ENCODE peak calls at places on chromosome 5, in five cellular contexts. J is cardiac septum; R is activated effector memory CD4-positive, alpha-beta T cell treated with Interleukin-2 at 50 U/mL for 16 hours; B is AG08396; L is caudate nucleus. A is an unnamed sample.

GRCh38 chr5:103891151-103891550 is 328.6 kb upstream of the NUDT12 start:
- DNase-seq in J (no peak), R (no peak), B (no peak), L (no peak), A (no peak)

GRCh38 chr5:14959443-14960119 is 88.0 kb upstream of the ANKH start:
- DNase-seq in J (no peak), R (no peak), B (no peak), L (no peak), A (no peak)

GRCh38 chr5:177440990-177441780 is 5.4 kb upstream of the PRR7 start:
- DNase-seq in J (no peak), R (no peak), B (no peak), L (no peak), A (no peak)

GRCh38 chr5:16863380-16864007 is 72.6 kb downstream of the MYO10 start:
- DNase-seq in J (no peak), R (no peak), B (no peak), L (no peak), A (no peak)

GRCh38 chr5:128736567-128736966 is 198.5 kb upstream of the FBN2 start:
- DNase-seq in J (no peak), R (no peak), B (no peak), L (no peak), A (no peak)

GRCh38 chr5:11415751-11416150 is 488.5 kb downstream of the CTNND2 start:
- DNase-seq in J (no peak), R (no peak), B (no peak), L (no peak), A (no peak)

GRCh38 chr5:65970481-65971367 is 44.3 kb downstream of the ERBIN start:
- DNase-seq in J (no peak), R (no peak), B (no peak), L (no peak), A (no peak)

GRCh38 chr5:13566903-13567339 is 377.6 kb downstream of the DNAH5 start:
- DNase-seq in J (no peak), R (no peak), B (peak), L (no peak), A (no peak)

GRCh38 chr5:106367281-106367680 is 1303.5 kb downstream of the EFNA5 start:
- DNase-seq in J (no peak), R (no peak), B (no peak), L (no peak), A (no peak)

GRCh38 chr5:81212211-81212687 is 20.9 kb upstream of the CKMT2 start:
- DNase-seq in J (no peak), R (no peak), B (no peak), L (no peak), A (no peak)

GRCh38 chr5:28543699-28544098 is 1505.3 kb upstream of the CDH9 start:
- DNase-seq in J (no peak), R (no peak), B (no peak), L (no peak), A (no peak)

GRCh38 chr5:112933105-112933504 is 11.1 kb upstream of the REEP5 start:
- DNase-seq in J (no peak), R (no peak), B (no peak), L (no peak), A (no peak)

GRCh38 chr5:125408582-125409069 is 662.2 kb upstream of the ZNF608 start:
- DNase-seq in J (no peak), R (no peak), B (peak), L (no peak), A (no peak)

GRCh38 chr5:139844472-139845145 is 49.0 kb downstream of the PSD2 start:
- DNase-seq in J (no peak), R (peak), B (peak), L (peak), A (no peak)

GRCh38 chr5:160537940-160538339 is 116.3 kb downstream of the PTTG1 start:
- DNase-seq in J (no peak), R (no peak), B (no peak), L (no peak), A (no peak)

GRCh38 chr5:83204651-83205050 is 127.3 kb downstream of the XRCC4 start:
- DNase-seq in J (no peak), R (no peak), B (no peak), L (no peak), A (no peak)

GRCh38 chr5:66144799-66145390 is 795 bp downstream of the SREK1 start:
- DNase-seq in J (no peak), R (no peak), B (no peak), L (no peak), A (peak)

GRCh38 chr5:81315336-81315735 is 13.9 kb downstream of the ZCCHC9 start:
- DNase-seq in J (no peak), R (no peak), B (peak), L (no peak), A (no peak)

GRCh38 chr5:124935060-124935459 is 188.6 kb upstream of the ZNF608 start:
- DNase-seq in J (no peak), R (no peak), B (no peak), L (no peak), A (no peak)

GRCh38 chr5:135432113-135432512 is 15.0 kb downstream of the DCANP1 start:
- DNase-seq in J (no peak), R (no peak), B (no peak), L (no peak), A (no peak)

GRCh38 chr5:108251350-108251749 is 130.5 kb downstream of the FBXL17 start:
- DNase-seq in J (no peak), R (no peak), B (no peak), L (no peak), A (no peak)

GRCh38 chr5:95842955-95843544 is 20.5 kb upstream of the GLRX start:
- DNase-seq in J (peak), R (peak), B (no peak), L (no peak), A (no peak)

GRCh38 chr5:37064442-37064841 is 184.7 kb downstream of the CPLANE1 start:
- DNase-seq in J (no peak), R (no peak), B (no peak), L (no peak), A (no peak)

GRCh38 chr5:154482528-154483449 is 4.8 kb upstream of the HAND1 start:
- DNase-seq in J (no peak), R (no peak), B (no peak), L (no peak), A (no peak)

A was measured in mesenteric fat pad.